ENCODE peak calls at places on chromosomes 11 and 22, in eight cellular contexts. One of them, this sample, is unnamed. For H3K4me1, the result is how much of the 10 kb centered on the place peaks cover.

GRCh38 chr11:112318193-112318592 is 57.5 kb upstream of the PLET1 start:
- DNase-seq in endothelial cell of umbilical vein: peak
- DNase-seq in fibroblast of lung: peak
- DNase-seq in PC-9: peak
- DNase-seq in GM23248: peak
- DNase-seq in astrocyte: peak
- DNase-seq in hepatocyte: peak
- DNase-seq in HCT116: peak
- DNase-seq in this sample: peak

GRCh38 chr22:19986410-19987341 is 29.9 kb downstream of the ARVCF start:
- DNase-seq in endothelial cell of umbilical vein: peak
- DNase-seq in HCT116: no peak
- DNase-seq in fibroblast of lung: peak
- DNase-seq in PC-9: peak
- DNase-seq in astrocyte: peak
- DNase-seq in hepatocyte: peak
- DNase-seq in GM23248: peak
- DNase-seq in this sample: no peak

GRCh38 chr11:130220311-130221030 is 60.9 kb downstream of the ST14 start:
- DNase-seq in hepatocyte: no peak
- DNase-seq in fibroblast of lung: no peak
- DNase-seq in astrocyte: no peak
- DNase-seq in PC-9: no peak
- DNase-seq in endothelial cell of umbilical vein: no peak
- DNase-seq in GM23248: no peak
- DNase-seq in HCT116: no peak
- DNase-seq in this sample: no peak

GRCh38 chr11:64718084-64718779 is 4.8 kb downstream of the NRXN2 start:
- DNase-seq in endothelial cell of umbilical vein: no peak
- DNase-seq in HCT116: no peak
- DNase-seq in fibroblast of lung: no peak
- DNase-seq in hepatocyte: no peak
- DNase-seq in PC-9: no peak
- DNase-seq in astrocyte: no peak
- DNase-seq in GM23248: no peak
- DNase-seq in this sample: no peak

GRCh38 chr11:112526699-112527410 is 266.2 kb upstream of the PLET1 start:
- DNase-seq in HCT116: no peak
- DNase-seq in PC-9: peak
- DNase-seq in hepatocyte: peak
- DNase-seq in fibroblast of lung: no peak
- DNase-seq in astrocyte: no peak
- DNase-seq in endothelial cell of umbilical vein: no peak
- DNase-seq in GM23248: peak
- DNase-seq in this sample: peak

GRCh38 chr11:15309296-15309695 is 194.6 kb downstream of the INSC start:
- DNase-seq in endothelial cell of umbilical vein: no peak
- DNase-seq in astrocyte: no peak
- DNase-seq in hepatocyte: no peak
- DNase-seq in PC-9: no peak
- DNase-seq in GM23248: peak
- DNase-seq in HCT116: no peak
- DNase-seq in fibroblast of lung: peak
- DNase-seq in this sample: no peak

GRCh38 chr11:30432177-30432576 is 109.3 kb downstream of the ARL14EP start:
- DNase-seq in astrocyte: no peak
- DNase-seq in endothelial cell of umbilical vein: no peak
- DNase-seq in fibroblast of lung: no peak
- DNase-seq in PC-9: no peak
- DNase-seq in GM23248: no peak
- DNase-seq in hepatocyte: no peak
- DNase-seq in HCT116: no peak
- DNase-seq in this sample: no peak

GRCh38 chr22:46193898-46194310 is 43.6 kb downstream of the PPARA start:
- DNase-seq in GM23248: no peak
- DNase-seq in astrocyte: no peak
- DNase-seq in PC-9: peak
- DNase-seq in fibroblast of lung: no peak
- DNase-seq in hepatocyte: no peak
- DNase-seq in HCT116: no peak
- DNase-seq in endothelial cell of umbilical vein: no peak
- DNase-seq in this sample: no peak

GRCh38 chr22:44363214-44363979 is 50.6 kb upstream of the SHISAL1 start:
- DNase-seq in hepatocyte: peak
- DNase-seq in PC-9: peak
- DNase-seq in HCT116: no peak
- DNase-seq in GM23248: peak
- DNase-seq in astrocyte: peak
- DNase-seq in fibroblast of lung: peak
- DNase-seq in endothelial cell of umbilical vein: peak
- DNase-seq in this sample: peak

GRCh38 chr11:33263549-33263948 is 6.4 kb downstream of the HIPK3 start:
- DNase-seq in GM23248: peak
- DNase-seq in hepatocyte: no peak
- DNase-seq in HCT116: no peak
- DNase-seq in endothelial cell of umbilical vein: no peak
- DNase-seq in fibroblast of lung: no peak
- DNase-seq in PC-9: no peak
- DNase-seq in astrocyte: no peak
- DNase-seq in this sample: no peak

GRCh38 chr11:704799-705645 is 1.0 kb upstream of the EPS8L2 start:
- DNase-seq in PC-9: peak
- DNase-seq in fibroblast of lung: no peak
- DNase-seq in HCT116: no peak
- DNase-seq in endothelial cell of umbilical vein: no peak
- DNase-seq in astrocyte: no peak
- DNase-seq in GM23248: no peak
- DNase-seq in hepatocyte: peak
- DNase-seq in this sample: no peak

GRCh38 chr22:45308624-45309421 is 911 bp upstream of the FAM118A start:
- DNase-seq in PC-9: no peak
- DNase-seq in astrocyte: no peak
- DNase-seq in hepatocyte: no peak
- DNase-seq in HCT116: peak
- DNase-seq in GM23248: no peak
- DNase-seq in fibroblast of lung: no peak
- DNase-seq in endothelial cell of umbilical vein: no peak
- DNase-seq in this sample: no peak

GRCh38 chr11:76782526-76783293 is 446 bp upstream of the TSKU start:
- DNase-seq in GM23248: peak
- DNase-seq in fibroblast of lung: peak
- DNase-seq in astrocyte: peak
- DNase-seq in endothelial cell of umbilical vein: peak
- DNase-seq in hepatocyte: peak
- DNase-seq in HCT116: peak
- DNase-seq in PC-9: peak
- DNase-seq in this sample: no peak

GRCh38 chr22:27416553-27417427 is 384.8 kb downstream of the MN1 start:
- DNase-seq in PC-9: peak
- DNase-seq in fibroblast of lung: peak
- DNase-seq in hepatocyte: peak
- DNase-seq in endothelial cell of umbilical vein: peak
- DNase-seq in HCT116: no peak
- DNase-seq in GM23248: peak
- DNase-seq in astrocyte: peak
- DNase-seq in this sample: peak

DNA sequence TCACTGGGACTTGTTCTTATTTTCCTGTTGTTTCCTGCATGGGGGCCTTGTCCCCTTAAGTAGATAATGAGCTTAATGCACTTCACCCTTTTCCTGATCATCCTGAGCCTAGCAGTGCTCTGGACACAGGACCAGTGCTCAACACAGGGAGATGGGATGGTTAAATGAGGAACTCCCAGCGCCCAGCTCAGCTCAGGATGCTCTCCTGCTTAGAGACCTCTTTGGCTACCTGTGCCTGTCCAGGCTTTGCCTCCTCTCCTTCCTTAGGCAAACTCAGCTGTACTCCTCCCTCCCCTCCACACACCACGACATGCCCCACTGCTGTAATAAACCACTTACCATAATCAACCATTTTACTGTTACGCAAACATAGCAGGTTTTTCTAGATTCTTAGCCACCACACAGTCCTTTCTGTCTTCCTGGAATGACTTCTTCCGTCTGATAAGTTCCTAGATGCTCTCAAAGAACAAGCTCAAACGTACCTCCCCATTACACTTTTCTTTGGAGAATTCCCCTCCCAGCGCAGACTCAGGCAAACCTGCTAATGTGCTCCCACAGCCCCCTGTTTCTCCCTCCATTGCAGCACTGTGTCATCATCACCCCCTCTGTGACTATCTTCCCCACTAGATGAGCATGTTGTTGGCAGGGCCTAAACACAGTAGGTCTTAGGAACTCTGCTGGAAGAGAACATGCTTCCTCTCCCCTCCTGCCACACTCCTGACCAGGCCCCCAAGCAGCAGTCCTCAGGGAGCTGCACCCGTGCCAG is 113.6 kb downstream of the MICAL2 start:
- DNase-seq in PC-9: peak
- DNase-seq in HCT116: no peak
- DNase-seq in endothelial cell of umbilical vein: no peak
- DNase-seq in hepatocyte: peak
- DNase-seq in GM23248: no peak
- DNase-seq in fibroblast of lung: peak
- DNase-seq in astrocyte: no peak
- DNase-seq in this sample: no peak
- H3K4me1 ChIP-seq in PC-9: half or more
- H3K4me1 ChIP-seq in HCT116: under half
- H3K4me1 ChIP-seq in endothelial cell of umbilical vein: under half
- H3K4me1 ChIP-seq in hepatocyte: under half
- H3K4me1 ChIP-seq in GM23248: under half
- H3K4me1 ChIP-seq in fibroblast of lung: under half
- H3K4me1 ChIP-seq in astrocyte: under half
- H3K4me1 ChIP-seq in this sample: under half

DNA sequence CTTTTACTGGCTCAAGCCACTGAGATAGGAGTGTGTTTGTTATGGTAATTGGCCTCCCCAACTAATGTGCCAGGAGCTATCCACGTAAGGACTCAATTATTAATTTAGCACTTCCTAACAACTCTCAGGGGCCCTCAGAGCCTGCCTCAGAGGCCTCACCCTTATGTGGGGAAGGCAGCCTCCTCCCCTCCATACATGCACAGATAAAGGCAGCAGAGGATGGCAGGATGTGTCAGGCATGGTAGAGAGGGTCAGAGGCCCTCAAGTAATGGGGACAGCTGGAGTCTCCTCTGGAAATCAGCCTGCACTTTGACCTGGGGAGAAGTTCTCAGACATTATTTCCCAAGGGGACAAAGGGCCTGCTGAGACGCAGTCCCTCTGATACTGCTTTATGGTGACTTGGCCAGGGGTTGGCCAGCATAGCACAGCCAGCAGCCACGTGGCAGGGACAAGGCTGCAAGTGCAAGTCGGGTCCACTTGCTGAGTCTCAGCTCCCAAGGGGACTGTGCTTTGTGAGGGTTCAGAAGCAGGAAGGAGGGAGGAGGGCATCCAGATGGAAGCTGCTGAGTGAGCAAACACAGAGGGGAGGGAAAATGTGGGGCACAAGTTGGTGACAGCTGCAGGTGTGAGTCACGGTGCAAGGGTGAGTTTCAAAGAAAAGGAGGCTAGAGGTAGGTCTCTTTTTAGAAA is 17.0 kb downstream of the MOGAT2 start:
- DNase-seq in GM23248: no peak
- DNase-seq in endothelial cell of umbilical vein: no peak
- DNase-seq in astrocyte: no peak
- DNase-seq in HCT116: no peak
- DNase-seq in fibroblast of lung: no peak
- DNase-seq in hepatocyte: peak
- DNase-seq in PC-9: peak
- DNase-seq in this sample: no peak
- H2AFZ ChIP-seq in GM23248: no peak
- H2AFZ ChIP-seq in endothelial cell of umbilical vein: no peak
- H2AFZ ChIP-seq in astrocyte: no peak
- H2AFZ ChIP-seq in HCT116: no peak
- H2AFZ ChIP-seq in fibroblast of lung: no peak
- H2AFZ ChIP-seq in hepatocyte: no peak
- H2AFZ ChIP-seq in PC-9: no peak
- H2AFZ ChIP-seq in this sample: no peak

GRCh38 chr11:128686745-128687177 is 7.1 kb upstream of the FLI1 start:
- DNase-seq in endothelial cell of umbilical vein: peak
- DNase-seq in hepatocyte: peak
- DNase-seq in PC-9: no peak
- DNase-seq in HCT116: no peak
- DNase-seq in GM23248: peak
- DNase-seq in astrocyte: no peak
- DNase-seq in fibroblast of lung: peak
- DNase-seq in this sample: peak
- TF ChIP-seq EZH2 in endothelial cell of umbilical vein: no peak
- TF ChIP-seq EZH2 in hepatocyte: no peak
- TF ChIP-seq EZH2 in PC-9: no peak
- TF ChIP-seq EZH2 in HCT116: no peak
- TF ChIP-seq EZH2 in GM23248: peak
- TF ChIP-seq EZH2 in astrocyte: peak
- TF ChIP-seq EZH2 in fibroblast of lung: peak
- TF ChIP-seq EZH2 in this sample: peak

GRCh38 chr11:73323464-73323863 is 15.4 kb downstream of the ARHGEF17 start:
- DNase-seq in PC-9: no peak
- DNase-seq in endothelial cell of umbilical vein: peak
- DNase-seq in GM23248: peak
- DNase-seq in hepatocyte: peak
- DNase-seq in HCT116: no peak
- DNase-seq in astrocyte: peak
- DNase-seq in fibroblast of lung: peak
- DNase-seq in this sample: no peak

GRCh38 chr11:73324665-73325035 is 16.6 kb downstream of the ARHGEF17 start:
- DNase-seq in PC-9: no peak
- DNase-seq in fibroblast of lung: no peak
- DNase-seq in hepatocyte: no peak
- DNase-seq in GM23248: no peak
- DNase-seq in endothelial cell of umbilical vein: no peak
- DNase-seq in astrocyte: no peak
- DNase-seq in HCT116: no peak
- DNase-seq in this sample: no peak

GRCh38 chr11:73325036-73325981 is 17.2 kb downstream of the ARHGEF17 start:
- DNase-seq in hepatocyte: no peak
- DNase-seq in GM23248: peak
- DNase-seq in endothelial cell of umbilical vein: no peak
- DNase-seq in fibroblast of lung: peak
- DNase-seq in HCT116: no peak
- DNase-seq in astrocyte: no peak
- DNase-seq in PC-9: no peak
- DNase-seq in this sample: no peak

GRCh38 chr11:73322986-73323306 is 14.9 kb downstream of the ARHGEF17 start:
- DNase-seq in GM23248: no peak
- DNase-seq in fibroblast of lung: no peak
- DNase-seq in endothelial cell of umbilical vein: no peak
- DNase-seq in PC-9: no peak
- DNase-seq in hepatocyte: no peak
- DNase-seq in astrocyte: no peak
- DNase-seq in HCT116: no peak
- DNase-seq in this sample: no peak

DNA sequence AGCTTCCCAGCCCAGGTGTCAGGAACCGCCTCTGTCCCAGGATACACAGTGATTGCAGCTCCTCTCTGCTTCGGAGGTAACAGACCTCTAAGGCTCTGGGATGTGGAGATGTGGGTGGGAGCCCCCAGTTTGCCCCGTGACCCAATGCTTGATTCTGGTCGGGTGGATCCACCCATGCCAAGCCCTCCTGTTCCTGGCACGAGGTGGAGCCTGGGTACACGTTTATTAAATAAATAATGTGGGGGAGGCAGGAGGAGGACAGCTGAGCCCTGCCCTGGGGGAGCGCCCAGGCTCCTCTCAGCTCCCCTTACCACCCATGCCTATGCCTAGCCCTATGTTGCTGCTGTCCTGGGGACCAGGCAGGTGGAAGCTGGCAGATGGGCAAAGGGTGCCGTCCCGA is 16.0 kb downstream of the ARHGEF17 start:
- DNase-seq in astrocyte: no peak
- DNase-seq in fibroblast of lung: no peak
- DNase-seq in HCT116: no peak
- DNase-seq in endothelial cell of umbilical vein: no peak
- DNase-seq in hepatocyte: no peak
- DNase-seq in PC-9: no peak
- DNase-seq in GM23248: no peak
- DNase-seq in this sample: no peak
- H3K4me1 ChIP-seq in astrocyte: half or more
- H3K4me1 ChIP-seq in fibroblast of lung: half or more
- H3K4me1 ChIP-seq in HCT116: under half
- H3K4me1 ChIP-seq in endothelial cell of umbilical vein: under half
- H3K4me1 ChIP-seq in hepatocyte: half or more
- H3K4me1 ChIP-seq in PC-9: under half
- H3K4me1 ChIP-seq in GM23248: half or more
- H3K4me1 ChIP-seq in this sample: under half